ENCODE peak calls at places on chromosomes 4 and X, in seven cellular contexts. One of them, this sample, is unnamed.
A peak's percentile ranks its signal among the peaks of the same experiment; 100 is the strongest.

GRCh38 chrX:147832707-147833348 is 78.9 kb upstream of the FMR1 start:
- DNase-seq in sigmoid colon: no peak
- DNase-seq in endothelial cell of umbilical vein: no peak
- DNase-seq in tibial nerve: no peak
- DNase-seq in A549: no peak
- DNase-seq in breast epithelium: no peak
- DNase-seq in heart left ventricle: no peak
- DNase-seq in this sample: no peak

GRCh38 chr4:6660430-6660829 is 19.9 kb downstream of the MRFAP1 start:
- DNase-seq in A549: no peak
- DNase-seq in sigmoid colon: no peak
- DNase-seq in heart left ventricle: no peak
- DNase-seq in tibial nerve: no peak
- DNase-seq in breast epithelium: no peak
- DNase-seq in endothelial cell of umbilical vein: no peak
- DNase-seq in this sample: no peak

GRCh38 chr4:141132689-141133145 is 552 bp downstream of the RNF150 start:
- DNase-seq in endothelial cell of umbilical vein: no peak
- DNase-seq in tibial nerve: no peak
- DNase-seq in heart left ventricle: peak; percentile 64
- DNase-seq in sigmoid colon: peak; percentile 81
- DNase-seq in A549: peak; percentile 8
- DNase-seq in breast epithelium: no peak
- DNase-seq in this sample: peak; percentile 83

GRCh38 chrX:437636-438390 is 51.1 kb upstream of the PPP2R3B start:
- DNase-seq in A549: no peak
- DNase-seq in sigmoid colon: peak; percentile 15
- DNase-seq in breast epithelium: peak; percentile 24
- DNase-seq in tibial nerve: no peak
- DNase-seq in endothelial cell of umbilical vein: no peak
- DNase-seq in heart left ventricle: no peak
- DNase-seq in this sample: no peak

GRCh38 chrX:27998666-27999065 is 17.4 kb upstream of the DCAF8L1 start:
- DNase-seq in tibial nerve: no peak
- DNase-seq in sigmoid colon: no peak
- DNase-seq in heart left ventricle: no peak
- DNase-seq in A549: no peak
- DNase-seq in breast epithelium: no peak
- DNase-seq in endothelial cell of umbilical vein: no peak
- DNase-seq in this sample: no peak

GRCh38 chr4:16075061-16075460 is 8.8 kb downstream of the PROM1 start:
- DNase-seq in sigmoid colon: no peak
- DNase-seq in breast epithelium: no peak
- DNase-seq in A549: no peak
- DNase-seq in heart left ventricle: no peak
- DNase-seq in tibial nerve: no peak
- DNase-seq in endothelial cell of umbilical vein: no peak
- DNase-seq in this sample: no peak

GRCh38 chr4:185914583-185915199 is 102.7 kb upstream of the SORBS2 start:
- DNase-seq in breast epithelium: no peak
- DNase-seq in A549: no peak
- DNase-seq in tibial nerve: no peak
- DNase-seq in endothelial cell of umbilical vein: peak; percentile 51
- DNase-seq in sigmoid colon: no peak
- DNase-seq in heart left ventricle: no peak
- DNase-seq in this sample: no peak

GRCh38 chr4:52604215-52604614 is 54.9 kb downstream of the USP46 start:
- DNase-seq in sigmoid colon: no peak
- DNase-seq in endothelial cell of umbilical vein: no peak
- DNase-seq in tibial nerve: no peak
- DNase-seq in A549: no peak
- DNase-seq in heart left ventricle: no peak
- DNase-seq in breast epithelium: no peak
- DNase-seq in this sample: no peak

GRCh38 chr4:6465985-6466384 is 6.4 kb downstream of the PPP2R2C start:
- DNase-seq in endothelial cell of umbilical vein: no peak
- DNase-seq in sigmoid colon: peak; percentile 25
- DNase-seq in heart left ventricle: no peak
- DNase-seq in breast epithelium: peak; percentile 2
- DNase-seq in tibial nerve: no peak
- DNase-seq in A549: no peak
- DNase-seq in this sample: peak; percentile 31

GRCh38 chr4:151362404-151363164 is 37.2 kb upstream of the SH3D19 start:
- DNase-seq in breast epithelium: peak; percentile 82
- DNase-seq in heart left ventricle: peak; percentile 77
- DNase-seq in endothelial cell of umbilical vein: peak; percentile 87
- DNase-seq in sigmoid colon: peak; percentile 90
- DNase-seq in A549: peak; percentile 61
- DNase-seq in tibial nerve: peak; percentile 78
- DNase-seq in this sample: peak; percentile 96
- TF ChIP-seq POLR2A in breast epithelium: no peak
- TF ChIP-seq POLR2A in heart left ventricle: no peak
- TF ChIP-seq POLR2A in endothelial cell of umbilical vein: no peak
- TF ChIP-seq POLR2A in sigmoid colon: no peak
- TF ChIP-seq POLR2A in A549: no peak
- TF ChIP-seq POLR2A in tibial nerve: no peak
- TF ChIP-seq POLR2A in this sample: no peak

GRCh38 chrX:13955095-13955647 is 74.5 kb downstream of the GEMIN8 start:
- DNase-seq in heart left ventricle: no peak
- DNase-seq in A549: no peak
- DNase-seq in tibial nerve: no peak
- DNase-seq in endothelial cell of umbilical vein: no peak
- DNase-seq in sigmoid colon: no peak
- DNase-seq in breast epithelium: no peak
- DNase-seq in this sample: no peak
- TF ChIP-seq POLR2A in heart left ventricle: no peak
- TF ChIP-seq POLR2A in A549: no peak
- TF ChIP-seq POLR2A in tibial nerve: no peak
- TF ChIP-seq POLR2A in endothelial cell of umbilical vein: no peak
- TF ChIP-seq POLR2A in sigmoid colon: no peak
- TF ChIP-seq POLR2A in breast epithelium: no peak
- TF ChIP-seq POLR2A in this sample: no peak

GRCh38 chr4:170022211-170022610 is 4.0 kb downstream of the MFAP3L start:
- DNase-seq in tibial nerve: no peak
- DNase-seq in sigmoid colon: no peak
- DNase-seq in A549: no peak
- DNase-seq in heart left ventricle: no peak
- DNase-seq in breast epithelium: no peak
- DNase-seq in endothelial cell of umbilical vein: no peak
- DNase-seq in this sample: no peak

GRCh38 chr4:170026253-170026991 is at the start of gene MFAP3L:
- DNase-seq in tibial nerve: peak; percentile 71
- DNase-seq in sigmoid colon: peak; percentile 92
- DNase-seq in A549: peak; percentile 71
- DNase-seq in breast epithelium: peak; percentile 81
- DNase-seq in heart left ventricle: peak; percentile 89
- DNase-seq in endothelial cell of umbilical vein: peak; percentile 81
- DNase-seq in this sample: peak; percentile 77

GRCh38 chr4:170025523-170026252 is 507 bp downstream of the MFAP3L start:
- DNase-seq in sigmoid colon: peak; percentile 72
- DNase-seq in endothelial cell of umbilical vein: no peak
- DNase-seq in heart left ventricle: peak; percentile 23
- DNase-seq in A549: peak; percentile 7
- DNase-seq in breast epithelium: no peak
- DNase-seq in tibial nerve: no peak
- DNase-seq in this sample: peak; percentile 86

GRCh38 chr4:170030121-170030520 is 3.9 kb upstream of the MFAP3L start:
- DNase-seq in endothelial cell of umbilical vein: no peak
- DNase-seq in sigmoid colon: no peak
- DNase-seq in breast epithelium: no peak
- DNase-seq in A549: no peak
- DNase-seq in tibial nerve: no peak
- DNase-seq in heart left ventricle: no peak
- DNase-seq in this sample: no peak

GRCh38 chr4:170027181-170027829 is 1.1 kb upstream of the MFAP3L start:
- DNase-seq in endothelial cell of umbilical vein: peak; percentile 86
- DNase-seq in A549: peak; percentile 76
- DNase-seq in tibial nerve: peak; percentile 87
- DNase-seq in heart left ventricle: peak; percentile 96
- DNase-seq in sigmoid colon: peak; percentile 97
- DNase-seq in breast epithelium: peak; percentile 89
- DNase-seq in this sample: peak; percentile 98
- TF ChIP-seq POLR2A in endothelial cell of umbilical vein: no peak
- TF ChIP-seq POLR2A in A549: no peak
- TF ChIP-seq POLR2A in tibial nerve: peak; percentile 25
- TF ChIP-seq POLR2A in heart left ventricle: peak; percentile 15
- TF ChIP-seq POLR2A in sigmoid colon: no peak
- TF ChIP-seq POLR2A in breast epithelium: no peak
- TF ChIP-seq POLR2A in this sample: no peak

DNA sequence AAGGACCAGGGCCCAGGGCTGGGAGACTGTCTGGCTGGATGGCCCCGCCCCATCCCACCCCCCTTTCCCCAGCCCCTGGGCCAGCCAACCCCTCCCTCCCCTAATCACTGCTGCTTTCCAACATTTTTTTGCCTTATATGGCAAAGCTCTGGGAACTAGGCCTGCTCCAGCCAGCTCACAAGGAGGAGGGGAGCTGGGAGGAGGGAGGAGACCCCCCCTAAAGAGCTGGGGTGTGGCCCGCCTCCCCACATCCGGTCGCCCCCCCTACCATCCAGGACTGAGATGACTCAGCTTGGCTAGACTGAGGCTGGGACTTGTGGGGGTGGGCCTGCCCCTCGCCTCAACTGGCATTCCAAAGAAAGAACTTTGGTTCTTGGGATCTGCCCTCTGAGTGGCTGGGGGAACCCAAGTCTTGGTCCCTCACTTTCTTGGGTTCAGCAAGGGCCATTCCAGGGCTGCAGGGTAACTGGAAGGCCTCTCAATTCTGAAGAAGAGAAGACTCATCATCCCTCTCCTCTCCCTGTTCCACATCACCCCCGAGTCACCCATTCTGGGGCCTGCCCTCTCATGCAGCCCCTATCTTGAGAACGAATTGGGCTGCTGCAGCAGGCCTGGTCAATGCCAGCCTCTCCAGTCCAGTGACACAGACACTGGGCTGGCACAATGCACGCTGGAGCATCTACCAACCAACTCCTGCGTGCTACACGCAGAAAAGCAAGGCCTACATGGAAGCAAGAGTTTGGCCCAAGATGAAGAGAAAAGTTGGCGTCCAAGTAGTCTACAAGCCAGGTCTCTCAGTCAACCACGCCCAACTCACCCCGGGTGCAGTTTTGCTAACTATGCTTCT is 4.8 kb downstream of the FLNA start:
- DNase-seq in breast epithelium: peak; percentile 61
- DNase-seq in A549: peak; percentile 55
- DNase-seq in heart left ventricle: peak; percentile 87
- DNase-seq in sigmoid colon: peak; percentile 96
- DNase-seq in tibial nerve: peak; percentile 63
- DNase-seq in endothelial cell of umbilical vein: peak; percentile 92
- DNase-seq in this sample: peak; percentile 95
- TF ChIP-seq POLR2A in breast epithelium: no peak
- TF ChIP-seq POLR2A in A549: no peak
- TF ChIP-seq POLR2A in heart left ventricle: peak; percentile 53
- TF ChIP-seq POLR2A in sigmoid colon: peak; percentile 49
- TF ChIP-seq POLR2A in tibial nerve: peak; percentile 30
- TF ChIP-seq POLR2A in endothelial cell of umbilical vein: peak; percentile 41
- TF ChIP-seq POLR2A in this sample: no peak

DNA sequence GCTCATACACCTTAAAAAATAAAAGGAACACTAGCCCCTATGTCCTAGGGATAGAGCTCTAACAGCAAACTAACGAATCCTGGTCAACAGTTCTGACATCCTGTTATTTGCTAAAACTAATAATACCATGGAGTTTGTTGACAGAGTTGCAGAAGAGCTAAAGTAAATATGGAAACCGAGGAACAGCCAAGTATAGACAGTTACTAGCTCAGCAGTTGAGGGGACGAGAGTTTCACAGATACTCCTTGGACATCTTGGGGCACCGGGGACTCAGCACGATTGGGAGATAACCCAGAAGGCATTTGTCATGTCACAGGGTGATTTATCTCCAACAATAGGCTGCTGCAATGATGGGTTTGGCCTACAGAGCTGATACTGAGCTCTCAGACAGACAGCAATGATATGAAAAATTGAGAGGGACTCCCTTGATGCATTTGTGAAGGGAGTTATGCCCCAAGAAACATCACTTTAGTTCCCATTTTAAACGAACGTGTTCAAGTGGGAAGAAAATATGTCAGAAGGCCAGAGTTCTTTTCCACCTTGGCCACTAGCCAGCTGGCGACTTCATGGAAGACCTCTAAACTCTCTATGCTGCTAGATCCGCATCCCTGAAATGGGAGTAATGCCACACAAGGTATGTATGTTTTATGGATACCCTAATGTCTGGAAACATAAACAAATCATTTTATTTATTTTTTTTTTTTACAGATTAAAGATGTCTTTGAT is 48.6 kb downstream of the TSC22D3 start:
- DNase-seq in sigmoid colon: no peak
- DNase-seq in tibial nerve: no peak
- DNase-seq in heart left ventricle: no peak
- DNase-seq in A549: no peak
- DNase-seq in endothelial cell of umbilical vein: peak; percentile 44
- DNase-seq in breast epithelium: no peak
- DNase-seq in this sample: no peak
- TF ChIP-seq POLR2A in sigmoid colon: no peak
- TF ChIP-seq POLR2A in tibial nerve: no peak
- TF ChIP-seq POLR2A in heart left ventricle: no peak
- TF ChIP-seq POLR2A in A549: no peak
- TF ChIP-seq POLR2A in endothelial cell of umbilical vein: no peak
- TF ChIP-seq POLR2A in breast epithelium: no peak
- TF ChIP-seq POLR2A in this sample: no peak

GRCh38 chr4:184382189-184382846 is 92.0 kb downstream of the IRF2 start:
- DNase-seq in endothelial cell of umbilical vein: peak; percentile 44
- DNase-seq in breast epithelium: no peak
- DNase-seq in A549: no peak
- DNase-seq in heart left ventricle: no peak
- DNase-seq in tibial nerve: no peak
- DNase-seq in sigmoid colon: no peak
- DNase-seq in this sample: no peak

GRCh38 chr4:184384056-184384809 is 90.1 kb downstream of the IRF2 start:
- DNase-seq in A549: no peak
- DNase-seq in tibial nerve: no peak
- DNase-seq in heart left ventricle: no peak
- DNase-seq in sigmoid colon: peak; percentile 79
- DNase-seq in endothelial cell of umbilical vein: peak; percentile 74
- DNase-seq in breast epithelium: no peak
- DNase-seq in this sample: peak; percentile 69

GRCh38 chr4:184376923-184377322 is 97.4 kb downstream of the IRF2 start:
- DNase-seq in breast epithelium: no peak
- DNase-seq in sigmoid colon: no peak
- DNase-seq in tibial nerve: no peak
- DNase-seq in A549: no peak
- DNase-seq in endothelial cell of umbilical vein: no peak
- DNase-seq in heart left ventricle: no peak
- DNase-seq in this sample: no peak

GRCh38 chr4:184383497-184384055 is 90.8 kb downstream of the IRF2 start:
- DNase-seq in A549: peak; percentile 64
- DNase-seq in tibial nerve: no peak
- DNase-seq in endothelial cell of umbilical vein: peak; percentile 89
- DNase-seq in heart left ventricle: no peak
- DNase-seq in sigmoid colon: peak; percentile 85
- DNase-seq in breast epithelium: no peak
- DNase-seq in this sample: no peak

DNA sequence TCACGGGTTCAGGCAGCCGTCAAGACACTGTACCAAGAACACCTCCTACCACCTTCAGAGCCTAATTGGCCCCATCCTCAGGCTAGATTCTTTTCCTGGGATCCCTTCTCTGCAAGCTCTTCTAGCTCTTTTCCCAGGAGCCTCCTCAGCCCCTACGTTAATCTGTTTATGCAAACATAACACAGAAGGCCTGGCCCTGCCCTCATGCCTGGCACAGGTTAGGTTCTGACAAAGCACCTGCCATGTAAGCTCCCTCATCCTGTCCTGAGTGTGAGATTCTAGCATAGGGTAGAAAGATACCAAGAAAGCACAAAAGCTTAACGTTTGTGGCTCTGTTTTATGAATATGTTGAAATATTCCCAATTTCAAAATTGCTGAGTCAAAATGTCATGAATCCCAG is 93.6 kb downstream of the IRF2 start:
- DNase-seq in A549: no peak
- DNase-seq in tibial nerve: no peak
- DNase-seq in heart left ventricle: no peak
- DNase-seq in sigmoid colon: no peak
- DNase-seq in breast epithelium: no peak
- DNase-seq in endothelial cell of umbilical vein: no peak
- DNase-seq in this sample: no peak
- TF ChIP-seq POLR2A in A549: no peak
- TF ChIP-seq POLR2A in tibial nerve: no peak
- TF ChIP-seq POLR2A in heart left ventricle: no peak
- TF ChIP-seq POLR2A in sigmoid colon: no peak
- TF ChIP-seq POLR2A in breast epithelium: no peak
- TF ChIP-seq POLR2A in endothelial cell of umbilical vein: no peak
- TF ChIP-seq POLR2A in this sample: no peak